ENCODE peak calls at places on chromosome 21, in seven cellular contexts. One of them, this sample, is unnamed.

GRCh38 chr21:26212220-26212619 is 41.6 kb upstream of the APP start:
- DNase-seq in H9: peak
- DNase-seq in IMR-90: no peak
- DNase-seq in neuronal stem cell: no peak
- DNase-seq in mesenchymal stem cell: no peak
- DNase-seq in H1: peak
- DNase-seq in trophoblast cell: peak
- DNase-seq in this sample: peak

GRCh38 chr21:33541105-33541711 is 709 bp downstream of the GART start:
- DNase-seq in trophoblast cell: no peak
- DNase-seq in neuronal stem cell: no peak
- DNase-seq in mesenchymal stem cell: peak
- DNase-seq in IMR-90: peak
- DNase-seq in H1: no peak
- DNase-seq in H9: no peak
- DNase-seq in this sample: peak

GRCh38 chr21:44742418-44743153 is 31.2 kb upstream of the TSPEAR start:
- DNase-seq in mesenchymal stem cell: no peak
- DNase-seq in neuronal stem cell: no peak
- DNase-seq in H9: no peak
- DNase-seq in trophoblast cell: no peak
- DNase-seq in IMR-90: peak
- DNase-seq in H1: no peak
- DNase-seq in this sample: no peak

GRCh38 chr21:33394260-33394659 is 9.0 kb upstream of the IFNGR2 start:
- DNase-seq in trophoblast cell: no peak
- DNase-seq in H9: no peak
- DNase-seq in H1: no peak
- DNase-seq in mesenchymal stem cell: no peak
- DNase-seq in neuronal stem cell: no peak
- DNase-seq in IMR-90: no peak
- DNase-seq in this sample: no peak

GRCh38 chr21:37045139-37045538 is 27.7 kb downstream of the PIGP start:
- DNase-seq in IMR-90: no peak
- DNase-seq in H1: no peak
- DNase-seq in trophoblast cell: no peak
- DNase-seq in mesenchymal stem cell: no peak
- DNase-seq in H9: no peak
- DNase-seq in neuronal stem cell: no peak
- DNase-seq in this sample: no peak

GRCh38 chr21:14403681-14404318 is 20.9 kb upstream of the HSPA13 start:
- DNase-seq in IMR-90: peak
- DNase-seq in neuronal stem cell: no peak
- DNase-seq in mesenchymal stem cell: peak
- DNase-seq in H9: no peak
- DNase-seq in H1: no peak
- DNase-seq in trophoblast cell: no peak
- DNase-seq in this sample: no peak

GRCh38 chr21:25313891-25314646 is 293.2 kb downstream of the MRPL39 start:
- DNase-seq in neuronal stem cell: no peak
- DNase-seq in IMR-90: peak
- DNase-seq in H9: no peak
- DNase-seq in H1: no peak
- DNase-seq in trophoblast cell: no peak
- DNase-seq in mesenchymal stem cell: no peak
- DNase-seq in this sample: no peak

GRCh38 chr21:44913425-44914175 is 7.1 kb downstream of the ITGB2 start:
- DNase-seq in H1: no peak
- DNase-seq in H9: no peak
- DNase-seq in IMR-90: no peak
- DNase-seq in neuronal stem cell: no peak
- DNase-seq in trophoblast cell: no peak
- DNase-seq in mesenchymal stem cell: no peak
- DNase-seq in this sample: no peak

GRCh38 chr21:24050233-24050632 is 1557.0 kb downstream of the MRPL39 start:
- DNase-seq in IMR-90: no peak
- DNase-seq in neuronal stem cell: no peak
- DNase-seq in H1: no peak
- DNase-seq in mesenchymal stem cell: no peak
- DNase-seq in trophoblast cell: no peak
- DNase-seq in H9: no peak
- DNase-seq in this sample: no peak

GRCh38 chr21:27480841-27481261 is 514.0 kb upstream of the ADAMTS5 start:
- DNase-seq in H9: no peak
- DNase-seq in neuronal stem cell: no peak
- DNase-seq in H1: no peak
- DNase-seq in mesenchymal stem cell: peak
- DNase-seq in IMR-90: peak
- DNase-seq in trophoblast cell: no peak
- DNase-seq in this sample: no peak

GRCh38 chr21:44800971-44801467 is 601 bp downstream of the UBE2G2 start:
- DNase-seq in neuronal stem cell: no peak
- DNase-seq in IMR-90: peak
- DNase-seq in H9: no peak
- DNase-seq in trophoblast cell: peak
- DNase-seq in mesenchymal stem cell: peak
- DNase-seq in H1: no peak
- DNase-seq in this sample: peak

GRCh38 chr21:25790122-25790951 is 55.6 kb downstream of the GABPA start:
- DNase-seq in mesenchymal stem cell: peak
- DNase-seq in IMR-90: peak
- DNase-seq in neuronal stem cell: peak
- DNase-seq in trophoblast cell: no peak
- DNase-seq in H1: no peak
- DNase-seq in H9: no peak
- DNase-seq in this sample: peak

GRCh38 chr21:17231124-17231523 is 281.7 kb upstream of the CXADR start:
- DNase-seq in mesenchymal stem cell: no peak
- DNase-seq in H1: no peak
- DNase-seq in H9: no peak
- DNase-seq in IMR-90: no peak
- DNase-seq in neuronal stem cell: no peak
- DNase-seq in trophoblast cell: no peak
- DNase-seq in this sample: no peak

GRCh38 chr21:44914176-44914874 is 6.4 kb downstream of the ITGB2 start:
- DNase-seq in IMR-90: no peak
- DNase-seq in H1: no peak
- DNase-seq in trophoblast cell: no peak
- DNase-seq in neuronal stem cell: no peak
- DNase-seq in mesenchymal stem cell: no peak
- DNase-seq in H9: no peak
- DNase-seq in this sample: no peak

GRCh38 chr21:34688145-34688544 is 19.4 kb downstream of the CLIC6 start:
- DNase-seq in mesenchymal stem cell: no peak
- DNase-seq in trophoblast cell: no peak
- DNase-seq in neuronal stem cell: no peak
- DNase-seq in H9: no peak
- DNase-seq in H1: no peak
- DNase-seq in IMR-90: no peak
- DNase-seq in this sample: no peak

DNA sequence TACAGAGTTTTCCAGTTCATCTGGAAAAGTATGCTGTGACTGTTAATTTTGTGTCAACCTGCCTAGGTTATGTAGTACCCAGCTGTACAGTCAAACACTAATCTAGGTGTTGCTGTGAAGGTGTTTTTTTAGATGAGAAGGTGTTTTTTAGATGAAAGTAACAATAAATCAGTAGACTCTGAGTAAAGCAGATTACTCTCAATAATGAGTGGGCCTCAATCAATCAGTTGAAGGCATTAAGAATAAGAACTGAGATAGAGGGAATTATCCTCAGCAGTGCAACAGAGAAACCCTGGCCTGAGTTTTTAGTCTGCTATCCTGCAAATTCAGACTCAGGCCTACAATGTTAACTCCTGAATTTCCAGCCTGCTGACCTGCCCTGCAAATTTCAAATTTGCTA is 33.5 kb downstream of the SCAF4 start:
- DNase-seq in trophoblast cell: no peak
- DNase-seq in H1: no peak
- DNase-seq in neuronal stem cell: no peak
- DNase-seq in mesenchymal stem cell: no peak
- DNase-seq in IMR-90: no peak
- DNase-seq in H9: no peak
- DNase-seq in this sample: no peak
- H4K8ac ChIP-seq in trophoblast cell: no peak
- H4K8ac ChIP-seq in H1: no peak
- H4K8ac ChIP-seq in neuronal stem cell: no peak
- H4K8ac ChIP-seq in mesenchymal stem cell: no peak
- H4K8ac ChIP-seq in IMR-90: no peak
- H4K8ac ChIP-seq in H9: no peak
- H4K8ac ChIP-seq in this sample: no peak

GRCh38 chr21:46062471-46063211 is 35.3 kb upstream of the COL6A2 start:
- DNase-seq in H1: no peak
- DNase-seq in mesenchymal stem cell: no peak
- DNase-seq in H9: no peak
- DNase-seq in trophoblast cell: no peak
- DNase-seq in IMR-90: no peak
- DNase-seq in neuronal stem cell: no peak
- DNase-seq in this sample: no peak
- H4K8ac ChIP-seq in H1: no peak
- H4K8ac ChIP-seq in mesenchymal stem cell: peak
- H4K8ac ChIP-seq in H9: no peak
- H4K8ac ChIP-seq in trophoblast cell: no peak
- H4K8ac ChIP-seq in IMR-90: no peak
- H4K8ac ChIP-seq in neuronal stem cell: no peak
- H4K8ac ChIP-seq in this sample: no peak

GRCh38 chr21:41866274-41866809 is 12.8 kb downstream of the PRDM15 start:
- DNase-seq in H1: no peak
- DNase-seq in mesenchymal stem cell: no peak
- DNase-seq in H9: no peak
- DNase-seq in trophoblast cell: no peak
- DNase-seq in IMR-90: no peak
- DNase-seq in neuronal stem cell: no peak
- DNase-seq in this sample: no peak
- H4K8ac ChIP-seq in H1: no peak
- H4K8ac ChIP-seq in mesenchymal stem cell: no peak
- H4K8ac ChIP-seq in H9: no peak
- H4K8ac ChIP-seq in trophoblast cell: no peak
- H4K8ac ChIP-seq in IMR-90: no peak
- H4K8ac ChIP-seq in neuronal stem cell: no peak
- H4K8ac ChIP-seq in this sample: no peak

GRCh38 chr21:42992943-42993712 is 18.8 kb downstream of the PKNOX1 start:
- DNase-seq in IMR-90: peak
- DNase-seq in mesenchymal stem cell: peak
- DNase-seq in neuronal stem cell: no peak
- DNase-seq in H9: no peak
- DNase-seq in H1: no peak
- DNase-seq in trophoblast cell: no peak
- DNase-seq in this sample: peak

GRCh38 chr21:42988234-42988965 is 14.0 kb downstream of the PKNOX1 start:
- DNase-seq in neuronal stem cell: no peak
- DNase-seq in trophoblast cell: no peak
- DNase-seq in mesenchymal stem cell: peak
- DNase-seq in H9: peak
- DNase-seq in H1: no peak
- DNase-seq in IMR-90: peak
- DNase-seq in this sample: no peak

GRCh38 chr21:42997053-42997452 is 22.7 kb downstream of the PKNOX1 start:
- DNase-seq in mesenchymal stem cell: peak
- DNase-seq in neuronal stem cell: no peak
- DNase-seq in IMR-90: peak
- DNase-seq in H9: no peak
- DNase-seq in H1: no peak
- DNase-seq in trophoblast cell: peak
- DNase-seq in this sample: no peak

GRCh38 chr21:42990251-42990650 is 15.9 kb downstream of the PKNOX1 start:
- DNase-seq in H1: no peak
- DNase-seq in trophoblast cell: no peak
- DNase-seq in neuronal stem cell: no peak
- DNase-seq in IMR-90: no peak
- DNase-seq in H9: no peak
- DNase-seq in mesenchymal stem cell: no peak
- DNase-seq in this sample: no peak

GRCh38 chr21:42991992-42992740 is 17.8 kb downstream of the PKNOX1 start:
- DNase-seq in mesenchymal stem cell: peak
- DNase-seq in neuronal stem cell: no peak
- DNase-seq in trophoblast cell: peak
- DNase-seq in H1: no peak
- DNase-seq in H9: peak
- DNase-seq in IMR-90: peak
- DNase-seq in this sample: peak
- H4K8ac ChIP-seq in mesenchymal stem cell: peak
- H4K8ac ChIP-seq in neuronal stem cell: no peak
- H4K8ac ChIP-seq in trophoblast cell: peak
- H4K8ac ChIP-seq in H1: peak
- H4K8ac ChIP-seq in H9: no peak
- H4K8ac ChIP-seq in IMR-90: peak
- H4K8ac ChIP-seq in this sample: no peak

DNA sequence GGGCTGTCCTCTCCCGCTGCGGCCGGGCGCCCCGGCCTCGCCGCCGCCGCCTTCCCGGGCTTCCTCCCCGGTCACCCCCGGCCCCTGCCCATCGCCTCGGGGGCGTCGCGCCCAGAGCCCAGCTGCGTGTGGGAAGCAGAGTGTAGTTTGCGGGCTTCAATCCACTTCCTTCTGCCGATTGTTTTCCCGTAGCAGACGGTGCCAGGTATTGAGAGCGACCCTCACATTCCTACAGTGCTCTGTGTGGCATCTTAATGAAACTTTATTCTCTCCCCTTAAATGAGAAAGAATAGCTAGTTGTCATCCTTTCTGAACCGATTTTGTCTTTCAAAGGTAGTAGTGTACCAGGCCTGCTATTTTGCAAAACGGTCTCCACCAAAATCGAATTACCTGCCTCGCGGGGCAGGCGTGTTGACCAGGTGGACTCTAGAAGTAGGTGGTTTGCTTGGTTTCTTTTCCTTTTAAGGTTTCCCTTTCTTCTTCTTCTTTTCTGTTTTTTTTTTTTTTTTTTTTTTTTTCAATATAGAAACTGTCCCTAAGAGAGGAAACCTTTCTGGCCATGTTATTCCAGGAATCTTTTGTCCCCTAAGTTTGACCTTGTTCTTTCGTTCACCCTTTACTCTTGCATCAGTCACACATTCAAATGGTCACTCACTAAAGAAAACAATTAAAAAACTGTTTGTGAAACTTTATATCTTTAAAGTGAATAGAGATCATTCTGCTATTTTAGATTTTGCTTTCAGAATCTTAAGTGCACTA is 881 bp downstream of the USP25 start:
- DNase-seq in IMR-90: no peak
- DNase-seq in trophoblast cell: peak
- DNase-seq in H1: no peak
- DNase-seq in H9: no peak
- DNase-seq in neuronal stem cell: peak
- DNase-seq in mesenchymal stem cell: peak
- DNase-seq in this sample: peak
- H4K8ac ChIP-seq in IMR-90: no peak
- H4K8ac ChIP-seq in trophoblast cell: peak
- H4K8ac ChIP-seq in H1: peak
- H4K8ac ChIP-seq in H9: no peak
- H4K8ac ChIP-seq in neuronal stem cell: no peak
- H4K8ac ChIP-seq in mesenchymal stem cell: peak
- H4K8ac ChIP-seq in this sample: no peak

GRCh38 chr21:31897311-31897710 is 24.5 kb downstream of the HUNK start:
- DNase-seq in neuronal stem cell: no peak
- DNase-seq in H9: no peak
- DNase-seq in trophoblast cell: no peak
- DNase-seq in IMR-90: peak
- DNase-seq in mesenchymal stem cell: no peak
- DNase-seq in H1: no peak
- DNase-seq in this sample: no peak
- H4K8ac ChIP-seq in neuronal stem cell: no peak
- H4K8ac ChIP-seq in H9: no peak
- H4K8ac ChIP-seq in trophoblast cell: no peak
- H4K8ac ChIP-seq in IMR-90: peak
- H4K8ac ChIP-seq in mesenchymal stem cell: no peak
- H4K8ac ChIP-seq in H1: no peak
- H4K8ac ChIP-seq in this sample: no peak